ENCODE peak calls at places on chromosomes 6 and 20, in seven cellular contexts. D is pancreas; F is fibroblast of lung; G is right lobe of liver; R is tibial artery; C is GM23248; P is CD4-positive, alpha-beta T cell. Q is an unnamed sample. For H3K27me3, the result is how much of the 10 kb centered on the place peaks cover.

GRCh38 chr6:126826315-126826714 is 292.2 kb upstream of the RSPO3 start:
- DNase-seq in D (no peak), F (peak), G (no peak), R (no peak), C (peak), P (no peak), Q (no peak)

GRCh38 chr6:45196121-45196520 is 132.0 kb upstream of the RUNX2 start:
- DNase-seq in D (no peak), F (no peak), G (no peak), R (no peak), C (no peak), P (no peak), Q (no peak)

GRCh38 chr6:104958720-104959452 is 2.0 kb downstream of the LIN28B start:
- DNase-seq in D (no peak), F (no peak), G (no peak), R (no peak), C (peak), P (no peak), Q (no peak)

GRCh38 chr6:158786645-158787304 is 32.4 kb downstream of the EZR start:
- DNase-seq in D (no peak), F (no peak), G (no peak), R (no peak), C (no peak), P (no peak), Q (no peak)

GRCh38 chr6:91412532-91412931 is 825.7 kb upstream of the MAP3K7 start:
- DNase-seq in D (no peak), F (no peak), G (no peak), R (no peak), C (no peak), P (no peak), Q (no peak)

GRCh38 chr6:108966855-108967755 is 118.9 kb downstream of the ARMC2 start:
- DNase-seq in D (no peak), F (peak), G (no peak), R (no peak), C (peak), P (no peak), Q (no peak)

GRCh38 chr6:46651006-46651405 is 1.6 kb downstream of the CYP39A1 start:
- DNase-seq in D (no peak), F (no peak), G (no peak), R (no peak), C (no peak), P (no peak), Q (no peak)

GRCh38 chr20:21693322-21693721 is 12.1 kb upstream of the PAX1 start:
- DNase-seq in D (no peak), F (no peak), G (no peak), R (no peak), C (no peak), P (no peak), Q (no peak)

GRCh38 chr6:159008656-159009288 is 8.8 kb upstream of the RSPH3 start:
- DNase-seq in D (no peak), F (peak), G (no peak), R (no peak), C (peak), P (no peak), Q (no peak)

GRCh38 chr6:90212274-90212673 is 84.4 kb downstream of the BACH2 start:
- DNase-seq in D (no peak), F (no peak), G (no peak), R (no peak), C (no peak), P (peak), Q (no peak)

GRCh38 chr6:122126894-122127293 is 272.6 kb upstream of the HSF2 start:
- DNase-seq in D (no peak), F (no peak), G (no peak), R (no peak), C (no peak), P (no peak), Q (no peak)

GRCh38 chr6:111779660-111780059 is 93.6 kb downstream of the FYN start:
- DNase-seq in D (no peak), F (no peak), G (no peak), R (no peak), C (no peak), P (no peak), Q (no peak)

GRCh38 chr6:41462033-41462432 is 84.1 kb upstream of the FOXP4 start:
- DNase-seq in D (no peak), F (no peak), G (no peak), R (no peak), C (no peak), P (no peak), Q (no peak)

GRCh38 chr6:68527691-68528090 is 107.4 kb upstream of the ADGRB3 start:
- DNase-seq in D (no peak), F (no peak), G (no peak), R (no peak), C (no peak), P (no peak), Q (no peak)

GRCh38 chr6:124961784-124962611 is at the start of gene RNF217:
- DNase-seq in D (peak), F (peak), G (peak), R (peak), C (peak), P (no peak), Q (no peak)

GRCh38 chr6:95819461-95819860 is 196.3 kb upstream of the FUT9 start:
- DNase-seq in D (no peak), F (no peak), G (no peak), R (no peak), C (no peak), P (no peak), Q (no peak)

GRCh38 chr20:3459881-3460307 is 10.9 kb upstream of the ATRN start:
- DNase-seq in D (peak), F (no peak), G (no peak), R (no peak), C (no peak), P (no peak), Q (no peak)

GRCh38 chr20:36196676-36197075 is 39.6 kb upstream of the AAR2 start:
- DNase-seq in D (no peak), F (no peak), G (no peak), R (no peak), C (no peak), P (no peak), Q (no peak)

GRCh38 chr20:19024296-19025035 is 188.0 kb upstream of the SLC24A3 start:
- DNase-seq in D (no peak), F (no peak), G (no peak), R (no peak), C (no peak), P (no peak), Q (no peak)

GRCh38 chr6:42028234-42029061 is 21.9 kb upstream of the TAF8 start:
- DNase-seq in D (no peak), F (peak), G (no peak), R (no peak), C (peak), P (no peak), Q (no peak)

GRCh38 chr6:53065266-53066058 is at the start of gene FBXO9:
- DNase-seq in D (peak), F (peak), G (peak), R (peak), C (peak), P (peak), Q (no peak)

GRCh38 chr6:169962604-169963469 is 211.4 kb downstream of the ERMARD start:
- DNase-seq in D (peak), F (no peak), G (no peak), R (peak), C (no peak), P (no peak), Q (no peak)

GRCh38 chr6:145814035-145814500 is 527 bp downstream of the FBXO30 start:
- DNase-seq in D (peak), F (peak), G (peak), R (no peak), C (peak), P (no peak), Q (no peak)

DNA sequence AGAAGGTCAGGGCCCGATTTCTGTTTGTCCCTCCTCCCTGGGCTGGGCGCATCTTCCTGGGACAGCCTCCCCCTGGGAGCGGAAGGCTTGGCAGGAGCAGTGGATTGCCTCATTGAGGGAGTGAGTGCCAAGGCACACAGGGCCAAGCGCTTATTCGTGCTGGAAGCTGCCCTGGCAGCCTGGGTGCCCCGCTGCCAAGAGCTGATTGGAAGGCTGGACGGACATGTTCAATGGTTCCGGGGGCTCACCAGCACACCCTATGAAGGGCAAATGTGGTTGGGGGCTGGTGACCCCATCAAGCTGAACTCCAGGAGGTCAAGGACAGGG is 10.3 kb upstream of the ZNF831 start:
- DNase-seq in D (peak), F (no peak), G (peak), R (peak), C (no peak), P (no peak), Q (no peak)
- H3K27me3 ChIP-seq in D (under half), F (under half), G (under half), R (under half), C (under half), P (under half), Q (under half)

DNA sequence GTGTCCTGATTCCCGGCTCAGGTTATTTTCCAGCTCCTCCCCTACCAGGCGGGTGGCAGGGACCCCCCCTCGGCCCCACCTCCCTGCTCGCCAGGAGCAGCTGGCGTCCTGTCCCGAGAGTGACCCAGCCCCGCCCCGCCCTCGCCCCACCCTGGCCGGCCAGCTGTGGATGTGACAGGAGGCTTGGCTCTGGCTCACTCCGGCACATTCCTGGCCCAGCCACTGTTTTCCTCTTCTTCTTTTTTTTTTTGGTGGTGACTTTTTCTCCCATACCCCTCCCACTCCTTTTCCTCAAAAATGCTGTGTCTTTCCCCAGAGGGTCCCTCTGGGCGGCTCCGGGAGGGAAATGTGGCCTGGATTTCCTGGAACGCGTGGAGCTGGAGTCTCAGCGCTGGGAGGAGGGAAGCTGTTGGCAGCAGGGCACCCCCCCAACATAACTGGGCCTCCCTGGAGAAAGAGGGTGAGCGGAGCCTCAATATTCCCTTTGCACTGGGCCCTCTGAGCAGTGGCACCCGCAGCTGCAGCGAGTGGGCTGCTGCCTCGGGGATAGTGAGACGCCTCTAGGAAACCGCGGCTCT is 28.3 kb upstream of the CSNK2A1 start:
- DNase-seq in D (peak), F (peak), G (peak), R (no peak), C (peak), P (no peak), Q (no peak)
- H3K27me3 ChIP-seq in D (under half), F (under half), G (under half), R (under half), C (half or more), P (under half), Q (under half)

GRCh38 chr6:131792091-131792496 is 15.7 kb upstream of the ENPP1 start:
- DNase-seq in D (no peak), F (peak), G (no peak), R (no peak), C (peak), P (no peak), Q (no peak)

GRCh38 chr6:131795366-131795765 is 12.5 kb upstream of the ENPP1 start:
- DNase-seq in D (no peak), F (no peak), G (no peak), R (no peak), C (no peak), P (no peak), Q (no peak)
- H3K27me3 ChIP-seq in D (under half), F (under half), G (under half), R (under half), C (under half), P (under half), Q (under half)

GRCh38 chr20:46285072-46285471 is 23.2 kb downstream of the CDH22 start:
- DNase-seq in D (no peak), F (no peak), G (no peak), R (no peak), C (no peak), P (no peak), Q (no peak)

GRCh38 chr20:46284028-46284427 is 24.3 kb downstream of the CDH22 start:
- DNase-seq in D (no peak), F (no peak), G (no peak), R (no peak), C (no peak), P (no peak), Q (no peak)

GRCh38 chr20:46286380-46286779 is 21.9 kb downstream of the CDH22 start:
- DNase-seq in D (no peak), F (no peak), G (no peak), R (no peak), C (no peak), P (no peak), Q (no peak)

GRCh38 chr20:46286977-46287376 is 21.3 kb downstream of the CDH22 start:
- DNase-seq in D (no peak), F (no peak), G (no peak), R (no peak), C (no peak), P (no peak), Q (no peak)

GRCh38 chr20:46285740-46286139 is 22.6 kb downstream of the CDH22 start:
- DNase-seq in D (no peak), F (no peak), G (no peak), R (no peak), C (no peak), P (no peak), Q (no peak)
- H3K27me3 ChIP-seq in D (under half), F (under half), G (under half), R (under half), C (under half), P (under half), Q (under half)

DNA sequence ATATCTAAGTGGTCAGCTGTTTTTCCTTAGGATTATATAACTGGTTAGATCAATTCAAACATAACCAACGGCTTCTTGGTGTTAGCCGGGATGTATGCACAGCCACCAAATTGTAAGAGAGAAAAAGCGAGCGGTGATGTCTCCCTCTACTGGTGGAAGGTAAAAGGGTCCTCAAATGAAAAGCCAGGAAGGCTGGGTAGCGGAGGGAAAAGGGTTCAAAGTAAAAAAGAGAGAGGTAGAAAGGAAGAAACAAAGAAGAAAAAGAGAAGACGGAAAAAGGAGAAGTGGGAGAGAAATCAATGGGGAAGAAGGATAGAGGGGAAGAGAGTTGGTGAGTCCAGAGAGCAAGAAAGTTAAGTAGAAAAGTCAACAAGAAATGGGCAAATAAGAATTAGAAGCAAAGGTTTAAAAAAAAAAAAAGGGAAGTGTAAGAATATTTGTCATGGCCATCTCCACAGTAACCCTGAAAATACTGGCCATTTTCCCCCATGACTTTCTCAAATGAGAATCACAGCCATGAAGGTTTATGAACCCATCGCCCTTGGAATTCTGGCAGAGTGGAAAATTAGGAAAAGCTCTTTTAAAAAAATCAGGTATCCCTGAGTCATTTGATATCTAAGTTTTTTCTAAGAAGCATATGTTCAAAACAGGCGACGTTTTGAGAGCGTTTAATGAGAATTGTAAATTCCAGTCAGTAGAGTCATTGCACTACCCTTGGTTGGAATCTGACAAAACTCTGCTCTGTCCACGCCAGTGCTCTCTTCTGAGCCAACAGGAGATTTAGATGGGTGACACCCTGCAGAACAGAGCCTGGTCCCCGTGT is 155.6 kb upstream of the SNX9 start:
- DNase-seq in D (peak), F (peak), G (no peak), R (peak), C (peak), P (peak), Q (peak)
- H3K27me3 ChIP-seq in D (under half), F (under half), G (under half), R (under half), C (under half), P (under half), Q (under half)

GRCh38 chr20:48375804-48376203 is 452.0 kb downstream of the PREX1 start:
- DNase-seq in D (no peak), F (no peak), G (no peak), R (no peak), C (no peak), P (no peak), Q (no peak)
- H3K27me3 ChIP-seq in D (under half), F (under half), G (under half), R (under half), C (under half), P (under half), Q (under half)